ENCODE peak calls at places on chromosomes 2 and 18, in four cellular contexts. O, P, D and W are unnamed samples.
A peak's percentile ranks its signal among the peaks of the same experiment; 100 is the strongest.

GRCh38 chr2:120780402-120780801 is 44.7 kb downstream of the GLI2 start:
- DNase-seq in O (peak; percentile 40), P (no peak), D (no peak), W (no peak)

GRCh38 chr2:151269798-151270568 is 8.3 kb upstream of the RBM43 start:
- DNase-seq in O (no peak), P (no peak), D (no peak), W (no peak)

GRCh38 chr2:120454993-120455789 is 109.3 kb downstream of the INHBB start:
- DNase-seq in O (no peak), P (no peak), D (no peak), W (no peak)

GRCh38 chr18:13608791-13609552 is 117.4 kb downstream of the FAM210A start:
- DNase-seq in O (no peak), P (no peak), D (no peak), W (peak; percentile 36)

GRCh38 chr18:2905802-2906521 is 59.2 kb downstream of the EMILIN2 start:
- DNase-seq in O (peak; percentile 89), P (peak; percentile 41), D (peak; percentile 46), W (peak; percentile 18)

GRCh38 chr2:216408426-216409315 is 3.6 kb upstream of the SMARCAL1 start:
- DNase-seq in O (no peak), P (no peak), D (no peak), W (no peak)

GRCh38 chr2:219460424-219460926 is 25.8 kb downstream of the SPEG start:
- DNase-seq in O (peak; percentile 89), P (no peak), D (no peak), W (no peak)

GRCh38 chr2:25365241-25365640 is 23.5 kb upstream of the DNMT3A start:
- DNase-seq in O (no peak), P (no peak), D (no peak), W (no peak)

GRCh38 chr2:98180456-98180855 is 93.5 kb downstream of the VWA3B start:
- DNase-seq in O (no peak), P (no peak), D (no peak), W (no peak)

GRCh38 chr2:172196768-172197322 is 94.1 kb upstream of the DLX2 start:
- DNase-seq in O (no peak), P (no peak), D (no peak), W (peak; percentile 7)
- H3K9me3 ChIP-seq in O (no peaks in the 10 kb centered on the region), P (peaks cover 45% of the 10 kb centered on the region), D (no peaks in the 10 kb centered on the region), W (peaks cover 22% of the 10 kb centered on the region)

DNA sequence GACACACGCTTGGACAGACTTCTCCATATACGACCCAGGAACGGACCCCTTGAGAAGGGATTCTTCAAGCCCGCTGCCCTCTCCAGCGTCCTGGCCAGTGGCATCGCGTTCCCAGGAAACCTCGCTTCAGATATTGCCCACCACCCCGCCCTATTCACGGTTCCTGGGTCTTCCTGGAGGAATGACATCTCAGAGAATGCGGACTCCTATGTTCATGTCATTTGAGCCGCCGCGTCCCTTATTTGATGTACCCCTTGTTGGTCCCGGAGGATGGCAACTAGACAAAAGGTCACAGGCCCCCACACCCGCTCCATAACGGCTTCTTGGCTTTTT is 588 bp upstream of the CCDC93 start:
- DNase-seq in O (no peak), P (peak; percentile 25), D (no peak), W (no peak)
- H3K27ac ChIP-seq in O (peak overlapping the region; percentile 34), P (peak overlapping the region; percentile 88), D (no peak overlapping the region), W (peak overlapping the region; percentile 95)

GRCh38 chr18:14948163-14948540 is 200.2 kb downstream of the ANKRD30B start:
- DNase-seq in O (no peak), P (no peak), D (no peak), W (no peak)
- H3K9me3 ChIP-seq in O (no peaks in the 10 kb centered on the region), P (no peaks in the 10 kb centered on the region), D (no peaks in the 10 kb centered on the region), W (no peaks in the 10 kb centered on the region)

GRCh38 chr2:181778621-181779195 is 98.4 kb upstream of the NEUROD1 start:
- DNase-seq in O (no peak), P (no peak), D (peak; percentile 49), W (no peak)
- H3K27ac ChIP-seq in O (no peak overlapping the region), P (no peak overlapping the region), D (peak overlapping the region; percentile 40), W (no peak overlapping the region)

GRCh38 chr2:30122362-30122761 is 24.4 kb upstream of the YPEL5 start:
- DNase-seq in O (no peak), P (no peak), D (no peak), W (no peak)

DNA sequence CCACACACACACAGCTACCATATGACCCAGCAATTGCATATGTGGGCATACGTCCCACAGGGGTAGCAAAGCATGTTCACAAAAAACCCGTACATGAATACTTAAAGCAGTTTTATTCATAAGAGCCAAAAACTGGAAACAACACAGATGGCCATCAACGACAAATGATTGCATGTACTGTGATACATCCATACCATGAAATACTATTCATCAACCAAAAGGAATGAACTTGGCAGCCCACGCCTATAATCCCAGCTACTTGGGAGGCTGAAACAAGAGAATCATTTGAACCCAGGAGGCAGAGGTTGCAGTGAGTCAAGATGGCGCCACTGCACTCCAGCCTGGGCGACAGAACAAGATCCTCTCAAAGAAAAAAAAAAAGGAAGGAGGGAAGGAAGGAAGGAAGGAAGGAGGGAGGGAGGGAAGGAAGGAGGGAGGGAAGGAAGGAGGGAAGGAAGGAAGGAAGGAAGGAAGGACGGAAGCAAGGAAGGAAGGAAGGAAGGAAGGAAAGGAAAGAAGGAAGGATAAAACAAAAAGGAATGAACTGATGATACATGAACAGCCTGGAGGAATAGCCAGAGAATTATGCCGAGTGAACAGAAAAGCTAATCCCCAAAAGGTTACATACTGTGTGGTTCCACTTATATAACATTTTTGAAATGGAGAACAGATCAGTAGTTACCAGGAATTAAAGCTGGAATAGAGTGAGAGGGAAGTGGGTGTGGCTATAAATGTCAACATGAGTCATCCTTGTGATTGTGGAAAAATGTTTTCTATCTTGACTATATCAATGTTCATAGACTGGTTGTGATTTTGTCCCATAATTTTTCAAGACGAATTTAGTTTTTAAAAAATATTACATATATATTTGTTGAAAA is 19.6 kb upstream of the YPEL5 start:
- DNase-seq in O (no peak), P (no peak), D (peak; percentile 8), W (no peak)
- H3K9me3 ChIP-seq in O (no peaks in the 10 kb centered on the region), P (peaks cover 12% of the 10 kb centered on the region), D (no peaks in the 10 kb centered on the region), W (no peaks in the 10 kb centered on the region)

GRCh38 chr18:33579147-33579867 is 1.3 kb downstream of the ASXL3 start:
- DNase-seq in O (no peak), P (no peak), D (peak; percentile 25), W (no peak)

GRCh38 chr18:33578371-33579146 is 540 bp downstream of the ASXL3 start:
- DNase-seq in O (peak; percentile 73), P (no peak), D (no peak), W (no peak)

GRCh38 chr18:33576999-33577687 is 876 bp upstream of the ASXL3 start:
- DNase-seq in O (no peak), P (no peak), D (peak; percentile 4), W (no peak)

GRCh38 chr18:33579868-33580205 is 1.8 kb downstream of the ASXL3 start:
- DNase-seq in O (no peak), P (no peak), D (no peak), W (no peak)

DNA sequence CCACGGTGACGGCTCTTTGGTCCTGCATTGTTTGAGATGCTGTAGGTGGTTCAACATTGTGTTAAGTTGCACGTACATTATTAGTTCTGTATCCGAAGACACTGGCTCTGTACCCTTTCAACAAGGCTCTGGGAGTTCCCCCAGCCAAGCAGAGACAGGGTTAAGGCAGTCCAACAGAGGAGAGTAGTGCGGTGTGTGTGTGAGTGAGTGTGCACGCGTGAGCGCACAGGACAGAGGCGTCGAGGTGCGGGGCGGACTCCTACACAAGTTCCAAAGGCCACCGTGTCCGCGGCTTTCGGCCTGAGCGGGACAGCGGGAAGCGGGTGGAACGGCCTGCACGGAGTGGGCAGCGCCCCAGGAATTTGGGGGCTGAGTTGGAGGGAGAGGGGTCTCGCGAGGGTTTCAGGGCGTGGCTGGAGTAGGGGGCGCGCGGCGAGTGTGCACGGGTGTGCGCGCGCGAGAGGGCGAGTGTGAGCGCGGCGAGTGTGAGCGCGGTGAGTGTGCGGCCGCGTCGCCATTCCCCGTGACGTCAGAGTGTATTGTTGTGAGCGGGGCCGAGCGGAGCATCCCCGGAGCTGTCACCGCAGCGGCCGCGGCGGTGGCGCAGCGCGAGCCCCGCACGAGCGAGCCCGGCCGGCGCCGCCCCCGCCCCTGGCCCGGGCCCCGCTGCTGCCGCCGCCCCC is at the start of gene ASXL3:
- DNase-seq in O (peak; percentile 87), P (no peak), D (peak; percentile 45), W (no peak)
- H3K27ac ChIP-seq in O (peak within 1 kb of the TSS; percentile 98), P (no peak within 1 kb of the TSS), D (no peak within 1 kb of the TSS), W (no peak within 1 kb of the TSS)

DNA sequence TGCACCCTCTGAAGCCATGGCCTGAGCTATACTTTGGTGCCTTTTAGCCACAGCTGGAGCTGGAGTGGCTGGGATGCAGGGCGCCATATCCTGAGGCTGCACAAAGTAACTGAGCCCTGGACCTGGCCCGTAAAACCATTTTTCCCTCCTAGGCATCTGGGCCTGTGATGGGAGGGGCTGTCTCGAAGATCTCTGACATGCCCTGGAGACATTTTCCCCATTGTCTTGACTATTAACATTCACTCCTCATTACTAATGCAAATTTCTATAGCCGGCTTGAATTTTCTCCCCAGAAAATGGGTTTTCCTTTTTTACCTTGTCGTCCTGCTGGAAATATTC is 15.4 kb downstream of the TAF1B start:
- DNase-seq in O (no peak), P (no peak), D (no peak), W (no peak)
- H3K9me3 ChIP-seq in O (no peaks in the 10 kb centered on the region), P (peaks cover 49% of the 10 kb centered on the region), D (no peaks in the 10 kb centered on the region), W (no peaks in the 10 kb centered on the region)